ENCODE peak calls at places on chromosomes 1 and 21, in six cellular contexts. H, R, J, Y, O and Z are unnamed samples.

GRCh38 chr1:97999320-97999719 is 78.5 kb upstream of the DPYD start:
- DNase-seq in H (no peak), Y (no peak), J (no peak), R (peak), O (no peak), Z (no peak)

GRCh38 chr21:26982767-26983166 is 15.9 kb upstream of the ADAMTS5 start:
- DNase-seq in J (no peak), O (no peak), H (no peak), R (no peak), Y (no peak), Z (no peak)

GRCh38 chr1:155051777-155052398 is 772 bp downstream of the ADAM15 start:
- DNase-seq in O (peak), R (no peak), Y (peak), H (peak), J (peak), Z (no peak)

GRCh38 chr21:39385299-39386145 is 36.6 kb upstream of the HMGN1 start:
- DNase-seq in Y (no peak), J (peak), O (peak), H (peak), R (peak), Z (peak)

GRCh38 chr1:228282329-228283042 is 74.6 kb downstream of the OBSCN start:
- DNase-seq in R (no peak), O (no peak), Y (no peak), J (no peak), H (no peak), Z (peak)

GRCh38 chr1:56838726-56839125 is 15.9 kb upstream of the C8A start:
- DNase-seq in J (no peak), O (no peak), Y (no peak), H (no peak), R (no peak), Z (no peak)

GRCh38 chr1:112239953-112240352 is 156.1 kb upstream of the CTTNBP2NL start:
- DNase-seq in R (no peak), O (no peak), Y (no peak), H (no peak), J (no peak), Z (no peak)

GRCh38 chr1:35031103-35031452 is 667 bp downstream of the ZMYM6 start:
- DNase-seq in Y (no peak), J (no peak), R (no peak), H (no peak), O (peak), Z (no peak)

GRCh38 chr21:25370311-25370744 is 237.0 kb downstream of the MRPL39 start:
- DNase-seq in J (no peak), H (no peak), O (no peak), Y (no peak), R (peak), Z (no peak)

GRCh38 chr1:1063945-1064831 is 9.9 kb downstream of the RNF223 start:
- DNase-seq in O (peak), R (no peak), H (peak), J (no peak), Y (peak), Z (peak)

GRCh38 chr1:107877092-107877491 is 87.9 kb downstream of the VAV3 start:
- DNase-seq in H (no peak), O (no peak), Y (no peak), R (peak), J (no peak), Z (no peak)

GRCh38 chr21:36076878-36077658 is 7.2 kb downstream of the CBR1 start:
- DNase-seq in J (no peak), O (no peak), R (no peak), Y (no peak), H (no peak), Z (no peak)

GRCh38 chr1:228830954-228831481 is 95.7 kb downstream of the RHOU start:
- DNase-seq in J (no peak), H (no peak), O (no peak), R (peak), Y (no peak), Z (no peak)

GRCh38 chr1:156725683-156726280 is 2.5 kb upstream of the METTL25B start:
- DNase-seq in Y (peak), H (peak), R (peak), O (peak), J (peak), Z (peak)

GRCh38 chr1:76121850-76122249 is 47.3 kb downstream of the ST6GALNAC3 start:
- DNase-seq in H (no peak), R (no peak), J (no peak), Y (no peak), O (no peak), Z (no peak)